ENCODE peak calls at places on chromosomes 5 and 9, in five cellular contexts. T, U, D, Q and G are unnamed samples.

GRCh38 chr9:136312436-136312835 is 8.5 kb upstream of the CCDC187 start:
- DNase-seq in U (no peak), T (peak), Q (no peak), D (peak), G (no peak)

GRCh38 chr9:87309236-87309635 is 188.4 kb upstream of the DAPK1 start:
- DNase-seq in T (no peak), D (no peak), Q (no peak), U (no peak), G (no peak)

GRCh38 chr9:127796225-127796813 is 6.4 kb upstream of the FPGS start:
- DNase-seq in U (peak), D (no peak), Q (no peak), T (no peak), G (no peak)

GRCh38 chr5:33313150-33313549 is 127.6 kb upstream of the TARS1 start:
- DNase-seq in Q (no peak), D (peak), U (no peak), T (peak), G (no peak)

GRCh38 chr5:160387445-160387844 is 12.4 kb downstream of the FAM200C start:
- DNase-seq in T (no peak), D (no peak), Q (no peak), U (no peak), G (no peak)

GRCh38 chr9:38328765-38329164 is 63.7 kb upstream of the ALDH1B1 start:
- DNase-seq in U (no peak), D (no peak), Q (no peak), T (no peak), G (no peak)

GRCh38 chr5:135391123-135391868 is 7.7 kb downstream of the MACROH2A1 start:
- DNase-seq in T (no peak), D (no peak), Q (no peak), U (peak), G (no peak)

GRCh38 chr9:95085861-95086563 is 231.5 kb downstream of the FANCC start:
- DNase-seq in U (no peak), T (no peak), D (no peak), Q (no peak), G (no peak)

GRCh38 chr9:89888677-89889076 is 283.9 kb downstream of the GADD45G start:
- DNase-seq in T (no peak), D (no peak), U (no peak), Q (no peak), G (no peak)

GRCh38 chr9:86600291-86600690 is 246.1 kb upstream of the TUT7 start:
- DNase-seq in Q (no peak), T (no peak), D (no peak), U (no peak), G (no peak)

GRCh38 chr5:161412792-161413191 is 133.7 kb downstream of the GABRB2 start:
- DNase-seq in D (no peak), Q (no peak), T (no peak), U (no peak), G (no peak)

GRCh38 chr5:138544171-138545134 is 1.4 kb upstream of the ETF1 start:
- DNase-seq in D (peak), U (no peak), T (no peak), Q (no peak), G (no peak)

GRCh38 chr5:181192337-181193046 is 12.5 kb downstream of the TRIM7 start:
- DNase-seq in Q (no peak), T (no peak), U (no peak), D (no peak), G (no peak)

GRCh38 chr9:109974143-109974917 is 194.3 kb downstream of the PALM2AKAP2 start:
- DNase-seq in Q (peak), T (no peak), U (no peak), D (no peak), G (no peak)

GRCh38 chr9:98037362-98037761 is 19.2 kb upstream of the NANS start:
- DNase-seq in D (no peak), Q (no peak), T (no peak), U (no peak), G (no peak)

GRCh38 chr5:134100283-134101011 is 14.0 kb upstream of the TCF7 start:
- DNase-seq in U (no peak), Q (peak), D (no peak), T (peak), G (peak)

GRCh38 chr5:133938039-133938821 is 30.2 kb downstream of the C5orf15 start:
- DNase-seq in T (no peak), D (peak), U (no peak), Q (no peak), G (no peak)

GRCh38 chr5:135126688-135127603 is 92.9 kb upstream of the PITX1 start:
- DNase-seq in Q (no peak), T (peak), U (no peak), D (no peak), G (no peak)

GRCh38 chr5:149471406-149472183 is 79.6 kb downstream of the CSNK1A1 start:
- DNase-seq in D (peak), U (no peak), T (peak), Q (no peak), G (no peak)

GRCh38 chr5:31100781-31101180 is 92.7 kb upstream of the CDH6 start:
- DNase-seq in D (no peak), U (no peak), T (no peak), Q (no peak), G (no peak)

GRCh38 chr5:14267166-14267838 is 124.2 kb downstream of the TRIO start:
- DNase-seq in U (peak), D (peak), Q (no peak), T (peak), G (no peak)

GRCh38 chr5:149731617-149732400 is 1.7 kb downstream of the PPARGC1B start:
- DNase-seq in D (peak), U (no peak), Q (peak), T (peak), G (peak)

GRCh38 chr5:138640138-138640537 is 64.9 kb upstream of the HSPA9 start:
- DNase-seq in T (no peak), D (no peak), U (no peak), Q (no peak), G (no peak)

GRCh38 chr9:83167126-83167525 is 104.2 kb upstream of the RASEF start:
- DNase-seq in T (no peak), U (no peak), Q (no peak), D (no peak), G (no peak)

GRCh38 chr5:83559141-83559785 is 87.7 kb downstream of the VCAN start:
- DNase-seq in D (no peak), T (no peak), U (peak), Q (no peak), G (no peak)

GRCh38 chr9:94805585-94805984 is 79.1 kb downstream of the AOPEP start:
- DNase-seq in Q (peak), T (peak), D (no peak), U (no peak), G (no peak)

GRCh38 chr9:135079676-135080075 is 7.8 kb upstream of the OLFM1 start:
- DNase-seq in Q (no peak), D (no peak), T (no peak), U (no peak), G (no peak)

GRCh38 chr5:64213568-64213967 is 47.9 kb downstream of the RNF180 start:
- DNase-seq in D (no peak), T (no peak), U (no peak), Q (no peak), G (no peak)

GRCh38 chr5:151811593-151812321 is 40.0 kb downstream of the G3BP1 start:
- DNase-seq in D (no peak), U (no peak), Q (no peak), T (no peak), G (no peak)

GRCh38 chr9:115211413-115212204 is 93.7 kb upstream of the TNC start:
- DNase-seq in Q (peak), T (no peak), D (no peak), U (no peak), G (no peak)

GRCh38 chr5:176501333-176501732 is 35.9 kb downstream of the RNF44 start:
- DNase-seq in T (no peak), Q (no peak), D (no peak), U (no peak), G (no peak)

GRCh38 chr5:135208555-135209494 is 174.8 kb upstream of the PITX1 start:
- DNase-seq in Q (no peak), U (peak), D (peak), T (peak), G (no peak)

GRCh38 chr9:106799146-106799545 is 63.8 kb upstream of the ZNF462 start:
- DNase-seq in Q (no peak), T (peak), D (no peak), U (peak), G (no peak)

GRCh38 chr5:103041071-103041676 is 78.8 kb downstream of the GIN1 start:
- DNase-seq in U (peak), D (peak), T (peak), Q (no peak), G (no peak)

GRCh38 chr9:124752967-124753366 is 18.1 kb downstream of the NR6A1 start:
- DNase-seq in D (no peak), T (no peak), Q (no peak), U (no peak), G (no peak)

GRCh38 chr9:77417570-77417969 is 230.6 kb downstream of the GNA14 start:
- DNase-seq in U (no peak), Q (no peak), D (no peak), T (peak), G (no peak)

GRCh38 chr9:26770821-26771220 is 121.8 kb downstream of the CAAP1 start:
- DNase-seq in Q (no peak), D (no peak), T (no peak), U (no peak), G (no peak)

GRCh38 chr5:34621280-34622045 is 34.7 kb upstream of the RAI14 start:
- DNase-seq in T (no peak), D (no peak), Q (no peak), U (no peak), G (no peak)

GRCh38 chr9:14321517-14322125 is 7.7 kb upstream of the NFIB start:
- DNase-seq in T (no peak), U (no peak), Q (no peak), D (no peak), G (no peak)

GRCh38 chr5:1536298-1537165 is 12.8 kb upstream of the LPCAT1 start:
- DNase-seq in U (peak), D (no peak), T (no peak), Q (peak), G (no peak)

DNA sequence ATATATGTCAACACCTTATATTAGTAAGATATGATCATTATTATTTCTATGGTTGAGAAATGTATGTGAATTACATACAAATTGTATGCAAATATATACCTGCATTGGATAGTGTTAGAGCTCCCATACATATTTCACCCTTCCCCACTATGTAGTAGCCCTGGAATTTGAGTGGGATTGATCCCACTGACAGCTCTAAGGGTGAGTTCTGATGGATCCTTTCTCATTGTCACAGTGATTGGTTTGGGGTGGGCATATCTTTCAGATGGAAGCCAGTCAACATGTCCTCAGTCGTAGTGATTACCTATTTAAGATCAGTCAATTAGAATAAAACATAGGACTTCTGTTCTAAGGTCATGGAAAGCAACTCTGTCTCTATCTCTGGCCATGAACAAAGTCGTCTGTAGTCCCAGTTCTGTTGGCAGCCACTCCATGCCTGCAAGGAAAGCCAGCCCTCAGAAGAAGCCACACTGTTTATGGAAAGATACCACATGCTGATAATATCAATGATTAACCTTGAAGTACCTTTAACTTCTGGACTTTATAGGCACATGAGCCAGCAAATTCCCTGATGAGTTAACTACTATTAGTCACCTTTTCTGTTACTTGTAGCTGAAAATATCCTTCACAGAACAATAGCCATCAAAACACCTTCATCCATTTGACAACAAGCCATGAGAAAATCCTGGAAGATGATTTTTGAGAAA is 5.1 kb upstream of the CCDC192 start:
- DNase-seq in T (peak), U (no peak), D (no peak), Q (no peak), G (no peak)
- TF ChIP-seq ESRRA in T (no peak), U (no peak), D (no peak), Q (no peak), G (no peak)

DNA sequence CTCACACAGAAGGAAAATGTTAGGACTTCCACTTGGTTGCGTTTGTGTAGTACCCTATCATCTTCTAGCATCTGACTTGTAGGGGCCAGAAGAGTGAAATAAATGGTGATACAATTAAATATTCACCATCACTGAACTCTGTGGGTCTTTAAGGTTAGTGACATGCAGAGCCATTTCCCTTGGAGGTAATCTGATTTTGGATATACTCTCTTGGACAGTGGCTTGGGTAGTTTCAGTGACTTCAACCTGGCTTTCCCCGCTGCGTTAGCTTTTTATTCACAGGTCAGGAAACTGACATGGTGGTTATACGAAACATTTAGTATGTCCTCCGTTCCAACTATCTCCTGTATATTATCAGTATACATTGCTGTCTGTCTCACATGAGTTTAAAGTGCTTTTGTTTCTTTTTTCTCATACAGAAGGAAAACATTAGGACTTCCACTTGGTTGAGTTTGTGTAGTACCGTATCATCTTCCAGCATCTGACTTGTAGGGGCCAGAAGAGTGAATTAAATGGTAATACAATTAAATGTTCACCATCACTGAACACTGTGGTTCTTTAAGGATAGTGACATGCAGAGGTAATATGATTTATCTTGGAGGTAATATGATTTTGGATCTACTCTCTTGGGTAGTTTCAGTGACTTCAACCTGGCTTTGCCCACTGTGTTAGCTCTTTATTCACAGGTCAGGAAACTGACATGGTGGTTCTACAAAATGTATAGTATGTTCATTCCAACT is 883.6 kb downstream of the TAF11L14 start:
- DNase-seq in U (no peak), T (no peak), Q (no peak), D (no peak), G (no peak)
- TF ChIP-seq ESRRA in U (no peak), T (no peak), Q (no peak), D (no peak), G (no peak)

GRCh38 chr5:132887326-132887725 is 13.9 kb downstream of the LEAP2 start:
- DNase-seq in D (no peak), U (no peak), Q (no peak), T (no peak), G (no peak)

GRCh38 chr5:132886064-132886823 is 12.8 kb downstream of the LEAP2 start:
- DNase-seq in U (no peak), D (no peak), Q (no peak), T (no peak), G (no peak)

GRCh38 chr5:132877938-132878337 is 4.5 kb downstream of the LEAP2 start:
- DNase-seq in U (no peak), D (peak), T (no peak), Q (no peak), G (no peak)

GRCh38 chr5:132884548-132884947 is 11.1 kb downstream of the LEAP2 start:
- DNase-seq in T (no peak), D (no peak), U (no peak), Q (no peak), G (no peak)

DNA sequence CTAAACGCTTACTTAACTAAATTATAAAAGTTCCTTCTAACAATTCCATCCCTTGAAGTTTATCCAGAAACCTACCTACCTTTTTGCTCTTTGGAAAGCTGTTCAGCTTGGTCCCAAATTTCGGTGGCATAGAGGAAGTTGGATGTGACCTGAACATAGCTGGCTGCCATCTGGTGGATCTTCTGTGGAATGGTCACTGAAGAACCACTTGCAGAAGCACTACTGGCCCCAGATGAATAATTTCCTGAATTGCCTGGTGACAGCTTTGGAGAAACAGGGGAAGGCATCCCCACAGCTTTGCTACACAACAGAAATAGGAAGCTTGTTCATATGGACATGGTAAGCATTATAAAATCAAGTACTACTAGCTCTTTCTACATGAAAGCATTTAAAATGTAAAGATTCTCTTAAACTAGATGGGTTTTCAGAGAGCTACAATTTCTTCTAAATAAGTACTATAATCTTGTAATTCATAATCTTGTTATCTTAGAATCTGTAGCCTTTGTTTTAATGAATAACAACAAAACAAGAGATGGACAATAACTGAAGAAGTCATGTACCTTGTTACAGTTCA is 9.9 kb downstream of the LEAP2 start:
- DNase-seq in Q (no peak), D (peak), U (peak), T (peak), G (peak)
- TF ChIP-seq ESRRA in Q (no peak), D (no peak), U (no peak), T (no peak), G (no peak)

GRCh38 chr5:116864838-116865190 is 290.2 kb upstream of the SEMA6A start:
- DNase-seq in D (no peak), U (no peak), T (no peak), Q (no peak), G (no peak)
- TF ChIP-seq ESRRA in D (no peak), U (no peak), T (no peak), Q (no peak), G (no peak)

GRCh38 chr5:132138260-132138659 is 64.7 kb downstream of the CSF2 start:
- DNase-seq in U (no peak), D (no peak), T (no peak), Q (no peak), G (no peak)

GRCh38 chr5:132136906-132137305 is 63.3 kb downstream of the CSF2 start:
- DNase-seq in T (no peak), U (no peak), D (no peak), Q (no peak), G (no peak)

GRCh38 chr5:132132138-132132537 is 58.5 kb downstream of the CSF2 start:
- DNase-seq in U (no peak), Q (no peak), T (no peak), D (no peak), G (no peak)

GRCh38 chr5:132130918-132131715 is 57.5 kb downstream of the CSF2 start:
- DNase-seq in T (no peak), D (no peak), Q (no peak), U (no peak), G (no peak)

GRCh38 chr5:132134384-132134783 is 60.8 kb downstream of the CSF2 start:
- DNase-seq in T (peak), U (peak), D (no peak), Q (no peak), G (no peak)
- TF ChIP-seq ESRRA in T (no peak), U (no peak), D (no peak), Q (no peak), G (no peak)

GRCh38 chr9:137724114-137724445 is 105.3 kb downstream of the EHMT1 start:
- DNase-seq in D (peak), Q (no peak), U (no peak), T (no peak), G (peak)
- TF ChIP-seq ESRRA in D (no peak), Q (no peak), U (no peak), T (no peak), G (no peak)

DNA sequence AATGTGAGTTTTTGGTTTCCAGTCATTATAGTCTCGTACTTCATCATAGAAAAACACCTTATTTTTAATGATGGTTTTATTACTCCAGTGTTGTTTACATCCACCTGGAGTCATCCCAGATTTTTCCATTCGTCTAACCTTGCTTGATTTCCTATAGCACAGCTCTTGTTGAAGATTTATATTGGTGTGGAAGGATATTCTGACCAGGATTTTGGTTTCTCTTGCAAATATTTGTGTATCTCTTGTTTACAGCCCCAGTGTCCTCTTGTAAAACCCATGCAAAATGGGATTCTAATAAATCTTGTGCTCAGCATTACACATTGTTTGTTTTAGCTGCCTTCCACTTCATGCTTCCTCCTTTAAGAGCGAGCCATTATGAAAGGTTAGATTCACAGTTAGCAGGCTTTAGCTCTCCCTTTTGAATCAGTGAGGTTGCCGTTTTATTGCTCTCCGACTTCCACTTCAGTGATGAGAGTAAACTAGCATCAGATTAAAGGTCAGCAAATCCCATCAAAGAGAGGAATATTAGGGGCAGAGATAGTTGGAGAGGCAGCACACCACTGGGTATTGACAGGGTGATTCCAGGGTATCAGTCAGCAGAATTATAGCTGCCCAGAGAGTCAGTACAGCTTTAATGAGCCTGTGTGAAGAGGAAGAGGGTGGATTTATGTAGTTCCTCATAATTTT is 157.1 kb downstream of the PBX3 start:
- DNase-seq in U (no peak), Q (no peak), D (no peak), T (no peak), G (no peak)
- TF ChIP-seq ESRRA in U (no peak), Q (no peak), D (no peak), T (no peak), G (no peak)